ENCODE peak calls at places on chromosomes 1 and 21, in eight cellular contexts. D, A, P, E, V, Z, R and I are unnamed samples.

GRCh38 chr21:44304846-44305245 is 5.0 kb downstream of the PFKL start:
- DNase-seq in D (peak; percentile 46), A (peak; percentile 78), P (peak; percentile 54), E (peak; percentile 66), V (no peak), Z (no peak), R (no peak), I (peak; percentile 53)

GRCh38 chr1:89781494-89782126 is 39.2 kb upstream of the LRRC8D start:
- DNase-seq in D (no peak), A (no peak), P (no peak), E (no peak), V (no peak), Z (no peak), R (no peak), I (no peak)

GRCh38 chr21:43971201-43971991 is 40.7 kb upstream of the TRAPPC10 start:
- DNase-seq in D (no peak), A (no peak), P (no peak), E (no peak), V (no peak), Z (no peak), R (no peak), I (no peak)

GRCh38 chr21:44901391-44902074 is 19.2 kb downstream of the ITGB2 start:
- DNase-seq in D (no peak), A (no peak), P (no peak), E (no peak), V (no peak), Z (no peak), R (no peak), I (no peak)

GRCh38 chr1:46300673-46301405 is 2.6 kb downstream of the LRRC41 start:
- DNase-seq in D (peak; percentile 24), A (no peak), P (no peak), E (no peak), V (no peak), Z (no peak), R (peak; percentile 33), I (no peak)

GRCh38 chr1:37697090-37697489 is 4.8 kb downstream of the CDCA8 start:
- DNase-seq in D (no peak), A (no peak), P (no peak), E (no peak), V (no peak), Z (no peak), R (no peak), I (no peak)

GRCh38 chr1:74733616-74734484 is 898 bp downstream of the TYW3 start:
- DNase-seq in D (peak; percentile 22), A (peak; percentile 16), P (peak; percentile 19), E (peak; percentile 28), V (no peak), Z (peak; percentile 26), R (no peak), I (peak; percentile 82)

GRCh38 chr1:34806396-34806795 is 13.6 kb downstream of the GJA4 start:
- DNase-seq in D (no peak), A (peak; percentile 50), P (no peak), E (no peak), V (no peak), Z (no peak), R (no peak), I (no peak)

GRCh38 chr1:207404849-207405525 is 49.1 kb upstream of the CR2 start:
- DNase-seq in D (no peak), A (peak; percentile 28), P (no peak), E (peak; percentile 39), V (no peak), Z (no peak), R (no peak), I (peak; percentile 75)

GRCh38 chr1:174946020-174946419 is 53.7 kb upstream of the CACYBP start:
- DNase-seq in D (no peak), A (no peak), P (no peak), E (no peak), V (no peak), Z (no peak), R (no peak), I (peak; percentile 73)

GRCh38 chr1:40507973-40508372 is 594 bp upstream of the EXO5 start:
- DNase-seq in D (no peak), A (no peak), P (no peak), E (no peak), V (no peak), Z (no peak), R (no peak), I (no peak)

GRCh38 chr1:40508375-40509341 is at the start of gene EXO5:
- DNase-seq in D (peak; percentile 73), A (peak; percentile 23), P (peak; percentile 67), E (peak; percentile 66), V (peak; percentile 50), Z (peak; percentile 82), R (peak; percentile 62), I (peak; percentile 85)
- TF ChIP-seq POLR2A in D (peak; percentile 17), A (peak; percentile 87), P (no peak), E (peak; percentile 85), V (peak; percentile 31), Z (peak; percentile 62), R (peak; percentile 26), I (peak; percentile 79)

GRCh38 chr1:205458777-205459566 is 3.1 kb upstream of the BLACAT1 start:
- DNase-seq in D (peak; percentile 50), A (peak; percentile 61), P (no peak), E (no peak), V (no peak), Z (peak; percentile 40), R (no peak), I (peak; percentile 6)
- TF ChIP-seq POLR2A in D (no peak), A (no peak), P (no peak), E (no peak), V (no peak), Z (no peak), R (no peak), I (no peak)

GRCh38 chr1:157994704-157995540 is 1.5 kb downstream of the KIRREL1 start:
- DNase-seq in D (no peak), A (no peak), P (peak; percentile 56), E (no peak), V (no peak), Z (no peak), R (peak; percentile 56), I (no peak)

GRCh38 chr1:157994081-157994581 is 686 bp downstream of the KIRREL1 start:
- DNase-seq in D (peak; percentile 18), A (no peak), P (peak; percentile 63), E (no peak), V (no peak), Z (no peak), R (peak; percentile 60), I (no peak)

GRCh38 chr1:157992813-157993178 is 649 bp upstream of the KIRREL1 start:
- DNase-seq in D (no peak), A (no peak), P (no peak), E (no peak), V (no peak), Z (no peak), R (peak; percentile 53), I (no peak)

GRCh38 chr1:157992031-157992568 is 1.3 kb upstream of the KIRREL1 start:
- DNase-seq in D (peak; percentile 66), A (peak; percentile 45), P (peak; percentile 89), E (peak; percentile 58), V (peak; percentile 76), Z (peak; percentile 72), R (peak; percentile 86), I (peak; percentile 61)

DNA sequence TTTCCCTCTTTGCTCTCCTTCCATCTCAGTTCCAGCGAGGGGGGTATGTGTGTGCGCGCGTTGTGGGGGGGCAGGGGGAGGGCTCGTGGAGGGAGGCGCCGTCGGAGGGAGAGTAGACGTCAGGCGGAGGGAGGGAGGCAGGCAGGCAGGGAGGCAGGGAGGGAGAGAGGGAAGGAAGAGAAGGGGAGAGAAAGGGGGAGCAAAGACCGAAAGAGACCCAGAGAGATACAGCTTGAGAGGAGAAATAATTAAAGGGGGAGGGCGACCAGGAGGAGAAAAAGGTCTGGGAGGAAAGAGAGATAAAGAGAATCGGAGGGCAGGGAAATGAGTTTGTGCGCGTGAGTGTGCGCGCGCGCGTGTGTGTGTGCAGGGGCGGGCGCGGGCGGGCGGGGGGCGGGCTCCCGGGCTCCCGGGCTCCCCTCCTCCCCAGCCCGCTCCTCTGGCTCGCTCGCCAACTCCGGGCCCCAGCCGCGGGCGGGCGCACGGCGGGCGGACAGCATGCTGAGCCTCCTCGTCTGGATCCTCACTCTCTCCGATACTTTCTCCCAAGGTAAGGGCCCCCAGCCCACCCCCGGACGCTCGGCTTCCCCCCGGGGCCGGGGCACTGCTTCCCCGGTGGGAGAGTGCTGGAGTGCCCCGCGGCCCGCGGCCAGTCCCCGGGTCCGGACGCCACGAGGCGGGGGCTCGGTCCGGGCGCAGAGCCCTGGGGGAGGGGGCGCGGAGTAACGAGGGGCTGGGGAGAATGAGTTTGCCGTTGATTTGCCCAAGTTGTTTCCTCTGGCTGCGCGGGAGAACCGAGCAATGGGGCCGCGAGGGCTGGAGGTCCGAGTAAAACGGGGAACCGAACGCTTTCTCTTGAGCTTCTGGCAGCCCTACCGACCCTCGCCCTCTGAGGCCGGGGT is at the start of gene KIRREL1:
- DNase-seq in D (peak; percentile 48), A (peak; percentile 55), P (peak; percentile 81), E (no peak), V (peak; percentile 52), Z (peak; percentile 64), R (peak; percentile 77), I (peak; percentile 11)
- TF ChIP-seq POLR2A in D (no peak), A (peak; percentile 87), P (peak; percentile 46), E (no peak), V (peak; percentile 55), Z (peak; percentile 41), R (peak; percentile 38), I (no peak)

GRCh38 chr1:202926578-202927491 is at the start of gene KLHL12:
- DNase-seq in D (peak; percentile 97), A (peak; percentile 90), P (peak; percentile 97), E (peak; percentile 86), V (peak; percentile 94), Z (peak; percentile 97), R (peak; percentile 97), I (peak; percentile 99)
- TF ChIP-seq POLR2A in D (peak; percentile 89), A (peak; percentile 90), P (peak; percentile 94), E (peak; percentile 87), V (peak; percentile 94), Z (peak; percentile 90), R (peak; percentile 76), I (peak; percentile 98)

DNA sequence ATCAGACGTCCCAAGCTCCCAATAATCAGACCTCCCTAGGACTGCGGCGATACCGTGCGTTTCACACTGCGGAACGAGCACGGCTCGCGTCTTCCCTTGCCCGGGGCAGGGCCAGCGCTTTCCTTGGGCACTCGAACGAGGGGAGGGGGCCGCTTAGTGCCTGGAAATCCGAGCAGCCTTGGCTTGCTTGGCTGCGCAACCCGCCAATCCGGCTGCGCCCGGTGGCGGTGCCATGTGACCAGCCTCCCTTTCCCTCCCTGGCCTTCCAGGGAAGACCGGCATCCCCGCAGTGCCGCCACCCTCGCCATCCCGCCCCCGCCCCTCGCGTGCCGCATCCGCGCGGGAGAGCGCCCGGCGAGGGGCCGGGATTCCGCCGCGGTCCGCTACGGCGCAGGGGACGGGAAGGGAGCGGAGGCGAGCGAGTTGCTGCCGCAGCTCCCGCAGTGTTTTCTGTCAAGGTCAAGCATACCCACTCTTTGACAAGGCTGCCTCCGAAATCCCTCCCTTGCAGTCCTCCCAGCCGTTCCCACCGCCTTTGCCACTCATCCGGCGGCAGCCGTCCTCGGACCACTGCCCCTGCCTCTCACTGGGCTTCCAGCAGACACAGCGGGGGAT is 8.3 kb upstream of the RNF19B start:
- DNase-seq in D (peak; percentile 77), A (no peak), P (peak; percentile 41), E (peak; percentile 30), V (no peak), Z (peak; percentile 73), R (peak; percentile 45), I (no peak)
- TF ChIP-seq POLR2A in D (peak; percentile 23), A (peak; percentile 11), P (no peak), E (no peak), V (peak; percentile 34), Z (peak; percentile 45), R (no peak), I (no peak)